ENCODE peak calls at places on chromosomes 1 and 21, in ten cellular contexts. One of them, this sample, is unnamed.

GRCh38 chr1:233061265-233061664 is 110.9 kb downstream of the NTPCR start:
- DNase-seq in lower lobe of right lung: no peak
- DNase-seq in activated T-helper 1 cell treated with anti-CD3 and anti-CD28 coated beads, Interleukin-12 subunit alpha, Interleukin-12 subunit beta, Interleukin-2, Interleukin-4 antibody, amounts not matched to agents 30 ng/mL and 10 ng/mL and 1 ng/mL, durations not matched to agents 14 hours and 24 hours and 36 hours: no peak
- DNase-seq in mesendoderm: no peak
- DNase-seq in SW 1271: no peak
- DNase-seq in fibroblast of the conjunctiva: no peak
- DNase-seq in ELR: no peak
- DNase-seq in nucleus accumbens: no peak
- DNase-seq in stimulated activated CD4-positive, alpha-beta T cell treated with anti-CD3 and anti-CD28 coated beads, TNF-alpha, amount 100 ng/mL, for 4 hours: no peak
- DNase-seq in sigmoid colon: no peak
- DNase-seq in this sample: no peak

GRCh38 chr1:171470726-171471125 is 14.6 kb upstream of the PRRC2C start:
- DNase-seq in lower lobe of right lung: no peak
- DNase-seq in mesendoderm: no peak
- DNase-seq in activated T-helper 1 cell treated with anti-CD3 and anti-CD28 coated beads, Interleukin-12 subunit alpha, Interleukin-12 subunit beta, Interleukin-2, Interleukin-4 antibody, amounts not matched to agents 30 ng/mL and 10 ng/mL and 1 ng/mL, durations not matched to agents 14 hours and 24 hours and 36 hours: no peak
- DNase-seq in nucleus accumbens: no peak
- DNase-seq in SW 1271: no peak
- DNase-seq in fibroblast of the conjunctiva: no peak
- DNase-seq in ELR: no peak
- DNase-seq in sigmoid colon: no peak
- DNase-seq in stimulated activated CD4-positive, alpha-beta T cell treated with anti-CD3 and anti-CD28 coated beads, TNF-alpha, amount 100 ng/mL, for 4 hours: no peak
- DNase-seq in this sample: no peak

GRCh38 chr1:246971322-246971721 is 36.5 kb downstream of the ZNF695 start:
- DNase-seq in mesendoderm: peak
- DNase-seq in sigmoid colon: no peak
- DNase-seq in SW 1271: no peak
- DNase-seq in nucleus accumbens: peak
- DNase-seq in activated T-helper 1 cell treated with anti-CD3 and anti-CD28 coated beads, Interleukin-12 subunit alpha, Interleukin-12 subunit beta, Interleukin-2, Interleukin-4 antibody, amounts not matched to agents 30 ng/mL and 10 ng/mL and 1 ng/mL, durations not matched to agents 14 hours and 24 hours and 36 hours: peak
- DNase-seq in stimulated activated CD4-positive, alpha-beta T cell treated with anti-CD3 and anti-CD28 coated beads, TNF-alpha, amount 100 ng/mL, for 4 hours: no peak
- DNase-seq in lower lobe of right lung: peak
- DNase-seq in fibroblast of the conjunctiva: no peak
- DNase-seq in ELR: peak
- DNase-seq in this sample: peak

GRCh38 chr1:177858222-177858894 is 111.5 kb downstream of the SEC16B start:
- DNase-seq in fibroblast of the conjunctiva: no peak
- DNase-seq in nucleus accumbens: no peak
- DNase-seq in ELR: peak
- DNase-seq in sigmoid colon: no peak
- DNase-seq in lower lobe of right lung: no peak
- DNase-seq in mesendoderm: peak
- DNase-seq in activated T-helper 1 cell treated with anti-CD3 and anti-CD28 coated beads, Interleukin-12 subunit alpha, Interleukin-12 subunit beta, Interleukin-2, Interleukin-4 antibody, amounts not matched to agents 30 ng/mL and 10 ng/mL and 1 ng/mL, durations not matched to agents 14 hours and 24 hours and 36 hours: no peak
- DNase-seq in stimulated activated CD4-positive, alpha-beta T cell treated with anti-CD3 and anti-CD28 coated beads, TNF-alpha, amount 100 ng/mL, for 4 hours: no peak
- DNase-seq in SW 1271: no peak
- DNase-seq in this sample: no peak

GRCh38 chr1:27862671-27863551 is 9.4 kb upstream of the THEMIS2 start:
- DNase-seq in ELR: peak
- DNase-seq in mesendoderm: peak
- DNase-seq in stimulated activated CD4-positive, alpha-beta T cell treated with anti-CD3 and anti-CD28 coated beads, TNF-alpha, amount 100 ng/mL, for 4 hours: no peak
- DNase-seq in lower lobe of right lung: peak
- DNase-seq in activated T-helper 1 cell treated with anti-CD3 and anti-CD28 coated beads, Interleukin-12 subunit alpha, Interleukin-12 subunit beta, Interleukin-2, Interleukin-4 antibody, amounts not matched to agents 30 ng/mL and 10 ng/mL and 1 ng/mL, durations not matched to agents 14 hours and 24 hours and 36 hours: no peak
- DNase-seq in nucleus accumbens: no peak
- DNase-seq in fibroblast of the conjunctiva: peak
- DNase-seq in sigmoid colon: peak
- DNase-seq in SW 1271: peak
- DNase-seq in this sample: no peak

GRCh38 chr1:248597589-248597988 is at the start of gene OR2T10:
- DNase-seq in stimulated activated CD4-positive, alpha-beta T cell treated with anti-CD3 and anti-CD28 coated beads, TNF-alpha, amount 100 ng/mL, for 4 hours: no peak
- DNase-seq in sigmoid colon: no peak
- DNase-seq in lower lobe of right lung: no peak
- DNase-seq in fibroblast of the conjunctiva: no peak
- DNase-seq in SW 1271: no peak
- DNase-seq in nucleus accumbens: no peak
- DNase-seq in activated T-helper 1 cell treated with anti-CD3 and anti-CD28 coated beads, Interleukin-12 subunit alpha, Interleukin-12 subunit beta, Interleukin-2, Interleukin-4 antibody, amounts not matched to agents 30 ng/mL and 10 ng/mL and 1 ng/mL, durations not matched to agents 14 hours and 24 hours and 36 hours: no peak
- DNase-seq in mesendoderm: no peak
- DNase-seq in ELR: no peak
- DNase-seq in this sample: no peak

GRCh38 chr1:189150624-189151023 is 1327.0 kb downstream of the BRINP3 start:
- DNase-seq in sigmoid colon: no peak
- DNase-seq in SW 1271: no peak
- DNase-seq in ELR: peak
- DNase-seq in stimulated activated CD4-positive, alpha-beta T cell treated with anti-CD3 and anti-CD28 coated beads, TNF-alpha, amount 100 ng/mL, for 4 hours: no peak
- DNase-seq in nucleus accumbens: no peak
- DNase-seq in lower lobe of right lung: no peak
- DNase-seq in mesendoderm: no peak
- DNase-seq in activated T-helper 1 cell treated with anti-CD3 and anti-CD28 coated beads, Interleukin-12 subunit alpha, Interleukin-12 subunit beta, Interleukin-2, Interleukin-4 antibody, amounts not matched to agents 30 ng/mL and 10 ng/mL and 1 ng/mL, durations not matched to agents 14 hours and 24 hours and 36 hours: no peak
- DNase-seq in fibroblast of the conjunctiva: no peak
- DNase-seq in this sample: no peak

GRCh38 chr21:34668803-34669148 is at the start of gene CLIC6:
- DNase-seq in activated T-helper 1 cell treated with anti-CD3 and anti-CD28 coated beads, Interleukin-12 subunit alpha, Interleukin-12 subunit beta, Interleukin-2, Interleukin-4 antibody, amounts not matched to agents 30 ng/mL and 10 ng/mL and 1 ng/mL, durations not matched to agents 14 hours and 24 hours and 36 hours: no peak
- DNase-seq in sigmoid colon: peak
- DNase-seq in SW 1271: no peak
- DNase-seq in lower lobe of right lung: peak
- DNase-seq in mesendoderm: peak
- DNase-seq in stimulated activated CD4-positive, alpha-beta T cell treated with anti-CD3 and anti-CD28 coated beads, TNF-alpha, amount 100 ng/mL, for 4 hours: no peak
- DNase-seq in fibroblast of the conjunctiva: no peak
- DNase-seq in nucleus accumbens: no peak
- DNase-seq in ELR: no peak
- DNase-seq in this sample: no peak

GRCh38 chr1:163202833-163203451 is at the start of gene RGS5:
- DNase-seq in nucleus accumbens: no peak
- DNase-seq in activated T-helper 1 cell treated with anti-CD3 and anti-CD28 coated beads, Interleukin-12 subunit alpha, Interleukin-12 subunit beta, Interleukin-2, Interleukin-4 antibody, amounts not matched to agents 30 ng/mL and 10 ng/mL and 1 ng/mL, durations not matched to agents 14 hours and 24 hours and 36 hours: no peak
- DNase-seq in fibroblast of the conjunctiva: no peak
- DNase-seq in stimulated activated CD4-positive, alpha-beta T cell treated with anti-CD3 and anti-CD28 coated beads, TNF-alpha, amount 100 ng/mL, for 4 hours: no peak
- DNase-seq in lower lobe of right lung: no peak
- DNase-seq in SW 1271: no peak
- DNase-seq in mesendoderm: peak
- DNase-seq in sigmoid colon: no peak
- DNase-seq in ELR: peak
- DNase-seq in this sample: no peak

GRCh38 chr1:60298290-60298689 is 224.7 kb upstream of the C1orf87 start:
- DNase-seq in activated T-helper 1 cell treated with anti-CD3 and anti-CD28 coated beads, Interleukin-12 subunit alpha, Interleukin-12 subunit beta, Interleukin-2, Interleukin-4 antibody, amounts not matched to agents 30 ng/mL and 10 ng/mL and 1 ng/mL, durations not matched to agents 14 hours and 24 hours and 36 hours: no peak
- DNase-seq in SW 1271: no peak
- DNase-seq in lower lobe of right lung: no peak
- DNase-seq in ELR: no peak
- DNase-seq in mesendoderm: no peak
- DNase-seq in nucleus accumbens: no peak
- DNase-seq in sigmoid colon: no peak
- DNase-seq in fibroblast of the conjunctiva: no peak
- DNase-seq in stimulated activated CD4-positive, alpha-beta T cell treated with anti-CD3 and anti-CD28 coated beads, TNF-alpha, amount 100 ng/mL, for 4 hours: no peak
- DNase-seq in this sample: no peak

GRCh38 chr21:29487154-29487553 is 188.4 kb downstream of the BACH1 start:
- DNase-seq in lower lobe of right lung: no peak
- DNase-seq in stimulated activated CD4-positive, alpha-beta T cell treated with anti-CD3 and anti-CD28 coated beads, TNF-alpha, amount 100 ng/mL, for 4 hours: no peak
- DNase-seq in fibroblast of the conjunctiva: no peak
- DNase-seq in nucleus accumbens: no peak
- DNase-seq in sigmoid colon: no peak
- DNase-seq in activated T-helper 1 cell treated with anti-CD3 and anti-CD28 coated beads, Interleukin-12 subunit alpha, Interleukin-12 subunit beta, Interleukin-2, Interleukin-4 antibody, amounts not matched to agents 30 ng/mL and 10 ng/mL and 1 ng/mL, durations not matched to agents 14 hours and 24 hours and 36 hours: no peak
- DNase-seq in SW 1271: no peak
- DNase-seq in ELR: no peak
- DNase-seq in mesendoderm: no peak
- DNase-seq in this sample: no peak

GRCh38 chr1:202159534-202160371 is 649 bp downstream of the PTPN7 start:
- DNase-seq in sigmoid colon: no peak
- DNase-seq in SW 1271: no peak
- DNase-seq in mesendoderm: no peak
- DNase-seq in lower lobe of right lung: no peak
- DNase-seq in nucleus accumbens: no peak
- DNase-seq in activated T-helper 1 cell treated with anti-CD3 and anti-CD28 coated beads, Interleukin-12 subunit alpha, Interleukin-12 subunit beta, Interleukin-2, Interleukin-4 antibody, amounts not matched to agents 30 ng/mL and 10 ng/mL and 1 ng/mL, durations not matched to agents 14 hours and 24 hours and 36 hours: peak
- DNase-seq in ELR: no peak
- DNase-seq in fibroblast of the conjunctiva: no peak
- DNase-seq in stimulated activated CD4-positive, alpha-beta T cell treated with anti-CD3 and anti-CD28 coated beads, TNF-alpha, amount 100 ng/mL, for 4 hours: no peak
- DNase-seq in this sample: no peak

GRCh38 chr1:43545686-43546387 is 15.2 kb downstream of the PTPRF start:
- DNase-seq in ELR: peak
- DNase-seq in nucleus accumbens: peak
- DNase-seq in SW 1271: no peak
- DNase-seq in sigmoid colon: no peak
- DNase-seq in stimulated activated CD4-positive, alpha-beta T cell treated with anti-CD3 and anti-CD28 coated beads, TNF-alpha, amount 100 ng/mL, for 4 hours: no peak
- DNase-seq in fibroblast of the conjunctiva: no peak
- DNase-seq in lower lobe of right lung: peak
- DNase-seq in activated T-helper 1 cell treated with anti-CD3 and anti-CD28 coated beads, Interleukin-12 subunit alpha, Interleukin-12 subunit beta, Interleukin-2, Interleukin-4 antibody, amounts not matched to agents 30 ng/mL and 10 ng/mL and 1 ng/mL, durations not matched to agents 14 hours and 24 hours and 36 hours: no peak
- DNase-seq in mesendoderm: peak
- DNase-seq in this sample: peak

GRCh38 chr1:31335007-31335406 is 37.9 kb downstream of the FABP3 start:
- DNase-seq in activated T-helper 1 cell treated with anti-CD3 and anti-CD28 coated beads, Interleukin-12 subunit alpha, Interleukin-12 subunit beta, Interleukin-2, Interleukin-4 antibody, amounts not matched to agents 30 ng/mL and 10 ng/mL and 1 ng/mL, durations not matched to agents 14 hours and 24 hours and 36 hours: no peak
- DNase-seq in fibroblast of the conjunctiva: peak
- DNase-seq in sigmoid colon: no peak
- DNase-seq in ELR: peak
- DNase-seq in SW 1271: no peak
- DNase-seq in nucleus accumbens: no peak
- DNase-seq in stimulated activated CD4-positive, alpha-beta T cell treated with anti-CD3 and anti-CD28 coated beads, TNF-alpha, amount 100 ng/mL, for 4 hours: no peak
- DNase-seq in mesendoderm: peak
- DNase-seq in lower lobe of right lung: no peak
- DNase-seq in this sample: peak

GRCh38 chr1:210584439-210585113 is 255.9 kb downstream of the HHAT start:
- DNase-seq in sigmoid colon: peak
- DNase-seq in nucleus accumbens: peak
- DNase-seq in fibroblast of the conjunctiva: peak
- DNase-seq in lower lobe of right lung: peak
- DNase-seq in stimulated activated CD4-positive, alpha-beta T cell treated with anti-CD3 and anti-CD28 coated beads, TNF-alpha, amount 100 ng/mL, for 4 hours: peak
- DNase-seq in ELR: peak
- DNase-seq in mesendoderm: peak
- DNase-seq in activated T-helper 1 cell treated with anti-CD3 and anti-CD28 coated beads, Interleukin-12 subunit alpha, Interleukin-12 subunit beta, Interleukin-2, Interleukin-4 antibody, amounts not matched to agents 30 ng/mL and 10 ng/mL and 1 ng/mL, durations not matched to agents 14 hours and 24 hours and 36 hours: peak
- DNase-seq in SW 1271: peak
- DNase-seq in this sample: peak

GRCh38 chr1:101264699-101265098 is 27.9 kb downstream of the S1PR1 start:
- DNase-seq in stimulated activated CD4-positive, alpha-beta T cell treated with anti-CD3 and anti-CD28 coated beads, TNF-alpha, amount 100 ng/mL, for 4 hours: no peak
- DNase-seq in SW 1271: no peak
- DNase-seq in activated T-helper 1 cell treated with anti-CD3 and anti-CD28 coated beads, Interleukin-12 subunit alpha, Interleukin-12 subunit beta, Interleukin-2, Interleukin-4 antibody, amounts not matched to agents 30 ng/mL and 10 ng/mL and 1 ng/mL, durations not matched to agents 14 hours and 24 hours and 36 hours: no peak
- DNase-seq in ELR: no peak
- DNase-seq in nucleus accumbens: no peak
- DNase-seq in sigmoid colon: no peak
- DNase-seq in lower lobe of right lung: no peak
- DNase-seq in fibroblast of the conjunctiva: no peak
- DNase-seq in mesendoderm: no peak
- DNase-seq in this sample: no peak

GRCh38 chr1:190444464-190444863 is 33.2 kb downstream of the BRINP3 start:
- DNase-seq in lower lobe of right lung: no peak
- DNase-seq in mesendoderm: peak
- DNase-seq in fibroblast of the conjunctiva: no peak
- DNase-seq in sigmoid colon: no peak
- DNase-seq in stimulated activated CD4-positive, alpha-beta T cell treated with anti-CD3 and anti-CD28 coated beads, TNF-alpha, amount 100 ng/mL, for 4 hours: no peak
- DNase-seq in nucleus accumbens: no peak
- DNase-seq in ELR: no peak
- DNase-seq in SW 1271: no peak
- DNase-seq in activated T-helper 1 cell treated with anti-CD3 and anti-CD28 coated beads, Interleukin-12 subunit alpha, Interleukin-12 subunit beta, Interleukin-2, Interleukin-4 antibody, amounts not matched to agents 30 ng/mL and 10 ng/mL and 1 ng/mL, durations not matched to agents 14 hours and 24 hours and 36 hours: no peak
- DNase-seq in this sample: no peak

GRCh38 chr1:89035080-89035479 is 12.4 kb upstream of the GBP3 start:
- DNase-seq in fibroblast of the conjunctiva: no peak
- DNase-seq in mesendoderm: no peak
- DNase-seq in stimulated activated CD4-positive, alpha-beta T cell treated with anti-CD3 and anti-CD28 coated beads, TNF-alpha, amount 100 ng/mL, for 4 hours: no peak
- DNase-seq in lower lobe of right lung: no peak
- DNase-seq in sigmoid colon: no peak
- DNase-seq in ELR: no peak
- DNase-seq in nucleus accumbens: no peak
- DNase-seq in activated T-helper 1 cell treated with anti-CD3 and anti-CD28 coated beads, Interleukin-12 subunit alpha, Interleukin-12 subunit beta, Interleukin-2, Interleukin-4 antibody, amounts not matched to agents 30 ng/mL and 10 ng/mL and 1 ng/mL, durations not matched to agents 14 hours and 24 hours and 36 hours: no peak
- DNase-seq in SW 1271: no peak
- DNase-seq in this sample: no peak

GRCh38 chr1:100622037-100622436 is 84.1 kb downstream of the GPR88 start:
- DNase-seq in stimulated activated CD4-positive, alpha-beta T cell treated with anti-CD3 and anti-CD28 coated beads, TNF-alpha, amount 100 ng/mL, for 4 hours: no peak
- DNase-seq in mesendoderm: peak
- DNase-seq in lower lobe of right lung: no peak
- DNase-seq in fibroblast of the conjunctiva: peak
- DNase-seq in nucleus accumbens: no peak
- DNase-seq in activated T-helper 1 cell treated with anti-CD3 and anti-CD28 coated beads, Interleukin-12 subunit alpha, Interleukin-12 subunit beta, Interleukin-2, Interleukin-4 antibody, amounts not matched to agents 30 ng/mL and 10 ng/mL and 1 ng/mL, durations not matched to agents 14 hours and 24 hours and 36 hours: no peak
- DNase-seq in SW 1271: peak
- DNase-seq in ELR: peak
- DNase-seq in sigmoid colon: no peak
- DNase-seq in this sample: no peak

GRCh38 chr1:2570261-2570794 is 14.2 kb downstream of the TNFRSF14 start:
- DNase-seq in stimulated activated CD4-positive, alpha-beta T cell treated with anti-CD3 and anti-CD28 coated beads, TNF-alpha, amount 100 ng/mL, for 4 hours: no peak
- DNase-seq in lower lobe of right lung: no peak
- DNase-seq in SW 1271: no peak
- DNase-seq in nucleus accumbens: no peak
- DNase-seq in activated T-helper 1 cell treated with anti-CD3 and anti-CD28 coated beads, Interleukin-12 subunit alpha, Interleukin-12 subunit beta, Interleukin-2, Interleukin-4 antibody, amounts not matched to agents 30 ng/mL and 10 ng/mL and 1 ng/mL, durations not matched to agents 14 hours and 24 hours and 36 hours: no peak
- DNase-seq in mesendoderm: no peak
- DNase-seq in sigmoid colon: no peak
- DNase-seq in fibroblast of the conjunctiva: no peak
- DNase-seq in ELR: no peak
- DNase-seq in this sample: no peak

This sample was measured in WERI-Rb-1.